ENCODE peak calls at places on chromosomes 6 and 20, in six cellular contexts. V, A, O, M, I and G are unnamed samples.

GRCh38 chr20:57801581-57801980 is 91.8 kb upstream of the PMEPA1 start:
- DNase-seq in A (no peak), V (no peak), M (no peak), O (no peak), I (no peak), G (no peak)

GRCh38 chr6:6820688-6821238 is 232.2 kb downstream of the LY86 start:
- DNase-seq in V (no peak), A (no peak), I (no peak), O (peak), M (peak), G (no peak)

GRCh38 chr6:12423852-12424251 is 133.7 kb downstream of the EDN1 start:
- DNase-seq in A (no peak), O (no peak), V (no peak), M (no peak), I (no peak), G (no peak)

GRCh38 chr6:129863664-129864063 is 2.5 kb upstream of the TMEM244 start:
- DNase-seq in M (no peak), O (no peak), I (no peak), A (no peak), V (no peak), G (no peak)

GRCh38 chr6:53496797-53497196 is 48.1 kb downstream of the GCLC start:
- DNase-seq in I (no peak), A (no peak), V (no peak), M (no peak), O (no peak), G (no peak)

GRCh38 chr6:36772401-36772800 is 66.8 kb downstream of the CPNE5 start:
- DNase-seq in V (no peak), A (no peak), M (no peak), I (no peak), O (no peak), G (no peak)

GRCh38 chr20:16864069-16864468 is 115.9 kb downstream of the OTOR start:
- DNase-seq in M (no peak), V (no peak), A (no peak), O (no peak), I (no peak), G (no peak)

GRCh38 chr20:25054133-25054820 is 3.7 kb downstream of the ACSS1 start:
- DNase-seq in M (no peak), I (no peak), O (peak), A (no peak), V (no peak), G (no peak)

GRCh38 chr6:43719511-43719910 is 31.9 kb upstream of the MRPS18A start:
- DNase-seq in V (no peak), I (no peak), M (no peak), O (no peak), A (no peak), G (no peak)

GRCh38 chr6:156013155-156013554 is 557.5 kb upstream of the NOX3 start:
- DNase-seq in M (no peak), V (no peak), I (no peak), A (no peak), O (no peak), G (no peak)

GRCh38 chr6:144338474-144338873 is 53.3 kb downstream of the UTRN start:
- DNase-seq in A (no peak), I (peak), V (no peak), M (no peak), O (no peak), G (no peak)

GRCh38 chr6:104606361-104606760 is 253.4 kb downstream of the HACE1 start:
- DNase-seq in O (peak), I (peak), A (no peak), M (no peak), V (no peak), G (no peak)

GRCh38 chr6:112429226-112429625 is 82.1 kb downstream of the RFPL4B start:
- DNase-seq in V (no peak), A (no peak), O (peak), M (no peak), I (peak), G (no peak)

GRCh38 chr6:147802400-147802799 is 293.9 kb downstream of the SAMD5 start:
- DNase-seq in V (no peak), I (no peak), O (no peak), A (no peak), M (no peak), G (no peak)

GRCh38 chr6:95905132-95905531 is 110.6 kb upstream of the FUT9 start:
- DNase-seq in A (no peak), O (no peak), V (no peak), M (no peak), I (no peak), G (no peak)

GRCh38 chr6:116010400-116011095 is 50.1 kb downstream of the FRK start:
- DNase-seq in V (peak), M (peak), O (peak), I (peak), A (peak), G (peak)

GRCh38 chr6:17311595-17312311 is 30.6 kb downstream of the RBM24 start:
- DNase-seq in O (no peak), V (peak), I (no peak), A (no peak), M (peak), G (no peak)

GRCh38 chr20:63316502-63316921 is 23.5 kb downstream of the COL20A1 start:
- DNase-seq in O (no peak), I (no peak), V (peak), A (no peak), M (peak), G (no peak)

GRCh38 chr20:10916312-10916711 is 242.5 kb upstream of the JAG1 start:
- DNase-seq in M (no peak), V (no peak), I (no peak), O (no peak), A (no peak), G (no peak)

GRCh38 chr6:40112350-40112749 is 178.1 kb upstream of the MOCS1 start:
- DNase-seq in I (peak), M (no peak), A (no peak), O (no peak), V (no peak), G (no peak)

GRCh38 chr6:27505209-27506027 is 32.5 kb upstream of the ZNF184 start:
- DNase-seq in V (no peak), M (peak), A (peak), I (peak), O (peak), G (peak)

GRCh38 chr6:3336066-3336786 is 77.5 kb downstream of the PSMG4 start:
- DNase-seq in I (no peak), A (no peak), V (no peak), M (no peak), O (peak), G (no peak)

GRCh38 chr6:7341989-7342742 is 29.2 kb upstream of the SSR1 start:
- DNase-seq in M (no peak), O (no peak), A (no peak), V (no peak), I (no peak), G (no peak)

GRCh38 chr6:158244373-158244772 is 67.9 kb upstream of the TULP4 start:
- DNase-seq in A (no peak), I (no peak), O (no peak), M (no peak), V (no peak), G (no peak)

GRCh38 chr20:48721324-48722001 is 106.3 kb downstream of the PREX1 start:
- DNase-seq in M (no peak), V (no peak), O (no peak), A (no peak), I (no peak), G (no peak)

GRCh38 chr6:104940238-104940880 is 16.5 kb upstream of the LIN28B start:
- DNase-seq in A (no peak), M (no peak), O (peak), I (peak), V (no peak), G (no peak)

GRCh38 chr20:62705626-62706025 is 3.0 kb upstream of the NTSR1 start:
- DNase-seq in I (no peak), O (no peak), A (no peak), V (no peak), M (no peak), G (no peak)

GRCh38 chr20:37524221-37524700 is 3.2 kb downstream of the NNAT start:
- DNase-seq in O (peak), A (no peak), V (peak), I (no peak), M (no peak), G (no peak)

GRCh38 chr20:61629361-61630239 is 377.5 kb downstream of the CDH4 start:
- DNase-seq in V (no peak), A (no peak), I (no peak), M (no peak), O (no peak), G (no peak)

GRCh38 chr6:14478396-14479225 is 361.0 kb downstream of the CD83 start:
- DNase-seq in M (no peak), O (no peak), I (no peak), A (no peak), V (no peak), G (no peak)

GRCh38 chr6:14475306-14475705 is 357.7 kb downstream of the CD83 start:
- DNase-seq in M (no peak), A (no peak), V (no peak), I (no peak), O (no peak), G (no peak)

GRCh38 chr6:14477559-14477958 is 360.0 kb downstream of the CD83 start:
- DNase-seq in M (no peak), V (no peak), O (no peak), I (no peak), A (no peak), G (no peak)

GRCh38 chr6:14474816-14475215 is 357.2 kb downstream of the CD83 start:
- DNase-seq in M (no peak), I (no peak), O (no peak), A (no peak), V (no peak), G (no peak)

GRCh38 chr6:14476793-14477531 is 359.4 kb downstream of the CD83 start:
- DNase-seq in M (peak), A (no peak), O (no peak), I (no peak), V (peak), G (no peak)
- H3K27ac ChIP-seq in M (peak), A (no peak), O (no peak), I (no peak), V (peak), G (no peak)

DNA sequence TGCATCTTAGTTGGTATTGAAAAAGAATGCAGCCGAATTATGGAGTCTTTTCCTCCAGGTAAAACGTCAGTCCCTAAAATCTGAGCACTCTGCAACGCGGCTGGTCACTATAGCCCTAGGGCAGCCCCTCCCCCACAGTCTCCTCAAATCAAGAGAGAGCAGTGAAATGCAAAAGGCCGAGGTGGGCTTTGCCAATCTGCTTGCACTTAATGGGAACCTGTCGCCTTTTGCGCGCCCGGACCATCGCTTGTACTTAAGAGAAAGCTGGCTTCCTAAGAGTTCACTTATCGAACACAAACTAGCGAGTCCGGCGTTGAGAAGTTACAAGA is 447 bp downstream of the MCM3 start:
- DNase-seq in A (peak), M (no peak), O (peak), I (peak), V (peak), G (no peak)
- H3K27ac ChIP-seq in A (peak), M (peak), O (peak), I (peak), V (peak), G (peak)

GRCh38 chr6:122809001-122809400 is 19.9 kb downstream of the SMPDL3A start:
- DNase-seq in I (no peak), O (no peak), A (no peak), V (no peak), M (no peak), G (no peak)
- H3K27ac ChIP-seq in I (no peak), O (no peak), A (no peak), V (no peak), M (no peak), G (peak)

DNA sequence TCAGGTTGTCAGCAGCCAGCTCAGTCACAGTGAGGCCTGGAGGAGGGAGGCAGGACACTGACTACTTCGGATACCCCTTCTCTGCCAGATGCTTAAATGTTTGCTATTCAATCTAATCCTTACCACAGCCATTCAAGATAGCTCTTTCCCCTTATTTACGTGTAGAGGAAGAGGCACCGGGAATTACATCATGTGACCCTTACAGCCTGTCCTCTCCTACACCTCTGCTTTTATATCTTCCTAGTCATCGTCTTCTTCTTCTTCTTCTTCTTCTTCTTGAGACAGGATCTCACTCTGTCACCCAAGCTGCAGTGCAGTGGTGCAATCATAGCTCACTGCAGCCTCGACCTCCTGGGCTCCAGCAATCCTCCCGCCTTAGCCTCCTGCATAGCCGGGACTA is 148.1 kb upstream of the NEDD9 start:
- DNase-seq in A (no peak), V (no peak), I (no peak), O (no peak), M (no peak), G (no peak)
- H3K27ac ChIP-seq in A (no peak), V (no peak), I (no peak), O (no peak), M (no peak), G (no peak)

GRCh38 chr6:138031417-138031816 is 75.8 kb downstream of the PERP start:
- DNase-seq in M (no peak), V (no peak), I (no peak), O (no peak), A (no peak), G (no peak)
- H3K27ac ChIP-seq in M (no peak), V (no peak), I (no peak), O (no peak), A (no peak), G (no peak)

GRCh38 chr6:21590345-21590744 is 3.2 kb upstream of the SOX4 start:
- DNase-seq in V (no peak), M (no peak), I (no peak), A (no peak), O (no peak), G (no peak)
- H3K27ac ChIP-seq in V (no peak), M (no peak), I (no peak), A (no peak), O (no peak), G (no peak)

DNA sequence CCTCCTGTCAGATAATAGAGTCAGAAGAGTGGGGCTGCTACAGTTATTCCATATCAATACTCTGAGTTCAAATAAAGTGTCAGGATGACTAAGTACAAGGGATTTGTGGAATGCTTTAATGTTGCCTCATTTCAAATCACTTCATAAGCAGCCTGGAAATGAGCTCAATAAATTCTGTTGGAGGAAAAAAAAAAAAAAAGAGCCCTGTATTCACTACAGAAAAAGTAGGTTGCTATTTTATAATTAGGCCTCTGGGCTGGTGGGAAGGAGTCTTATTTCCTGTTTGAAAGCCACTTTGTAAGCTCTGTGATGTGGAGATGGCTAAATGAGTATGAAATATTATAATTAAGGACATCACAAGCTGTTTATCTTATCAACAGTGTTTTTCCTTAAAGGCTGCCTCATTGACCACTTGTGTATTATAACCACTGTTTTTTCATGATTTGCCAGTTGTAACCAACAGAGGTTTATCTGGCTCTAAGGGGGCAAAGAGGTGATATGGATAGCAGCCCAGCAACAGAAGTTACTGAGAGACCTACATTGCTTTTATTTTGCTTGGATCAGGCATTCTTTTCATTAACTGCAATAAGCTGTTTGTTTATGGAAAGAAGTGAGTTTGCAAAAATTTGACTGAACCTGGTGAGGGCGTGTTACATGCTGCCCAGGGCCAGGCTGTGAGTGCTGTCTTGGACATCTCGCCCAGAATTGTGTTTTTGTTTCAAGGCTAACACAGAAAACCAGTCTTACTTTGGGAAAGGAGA is 563.2 kb upstream of the MAP3K7 start:
- DNase-seq in M (no peak), V (no peak), O (no peak), I (no peak), A (no peak), G (no peak)
- H3K27ac ChIP-seq in M (no peak), V (no peak), O (no peak), I (no peak), A (no peak), G (no peak)

GRCh38 chr6:22980446-22980845 is 411.1 kb downstream of the HDGFL1 start:
- DNase-seq in I (no peak), O (no peak), M (no peak), A (no peak), V (no peak), G (no peak)
- H3K27ac ChIP-seq in I (no peak), O (no peak), M (no peak), A (no peak), V (no peak), G (no peak)

DNA sequence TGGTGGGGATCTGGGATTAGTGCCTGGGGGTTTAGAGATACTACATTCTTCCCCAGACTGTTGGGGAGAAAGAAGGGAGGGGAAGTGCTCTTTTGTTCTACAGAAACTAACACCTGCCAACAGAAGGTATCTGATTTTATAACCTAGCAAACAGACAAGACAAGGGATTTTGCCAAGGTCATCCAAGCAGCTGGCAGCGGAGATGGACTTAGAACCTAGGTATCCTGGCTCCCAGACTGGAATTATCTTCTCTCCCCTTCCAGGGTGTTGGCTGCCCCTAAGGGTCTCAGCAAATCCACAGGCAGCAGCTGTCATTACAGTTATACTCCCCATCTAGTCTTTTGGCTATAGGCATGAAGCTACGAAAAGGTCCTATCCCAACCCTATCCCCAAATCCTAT is 8.4 kb downstream of the SDC4 start:
- DNase-seq in V (no peak), O (no peak), I (no peak), M (no peak), A (no peak), G (no peak)
- H3K27ac ChIP-seq in V (peak), O (no peak), I (peak), M (peak), A (no peak), G (no peak)

GRCh38 chr20:50226093-50226974 is 35.7 kb downstream of the CEBPB start:
- DNase-seq in I (no peak), M (no peak), O (peak), A (no peak), V (no peak), G (no peak)
- H3K27ac ChIP-seq in I (no peak), M (no peak), O (no peak), A (no peak), V (no peak), G (no peak)